ENCODE peak calls at places on chromosomes 4 and X, in five cellular contexts. S, K, D, H and O are unnamed samples.

GRCh38 chr4:40301592-40301991 is 33.5 kb upstream of the CHRNA9 start:
- DNase-seq in S (peak), D (no peak), K (no peak), H (peak), O (no peak)

GRCh38 chrX:11435568-11435967 is 142.4 kb downstream of the AMELX start:
- DNase-seq in S (no peak), H (no peak), D (no peak), K (no peak), O (no peak)

GRCh38 chr4:26127001-26127400 is 193.8 kb upstream of the RBPJ start:
- DNase-seq in K (no peak), S (no peak), H (no peak), D (no peak), O (no peak)

GRCh38 chr4:163330828-163331628 is 1.4 kb downstream of the NPY1R start:
- DNase-seq in S (no peak), D (no peak), K (no peak), H (no peak), O (no peak)

GRCh38 chr4:172648471-172648870 is 520.1 kb upstream of the GALNT7 start:
- DNase-seq in K (no peak), D (no peak), H (no peak), S (no peak), O (no peak)

GRCh38 chrX:109889289-109890006 is 113.5 kb upstream of the TMEM164 start:
- DNase-seq in K (no peak), H (no peak), D (no peak), S (no peak), O (no peak)

GRCh38 chr4:126513596-126513995 is 1119.2 kb upstream of the INTU start:
- DNase-seq in H (no peak), K (no peak), S (no peak), D (no peak), O (no peak)

GRCh38 chrX:110050386-110050785 is 47.5 kb downstream of the TMEM164 start:
- DNase-seq in K (no peak), H (no peak), D (no peak), S (no peak), O (no peak)

GRCh38 chr4:124641715-124642380 is 70.7 kb downstream of the ANKRD50 start:
- DNase-seq in D (peak), H (no peak), K (no peak), S (no peak), O (no peak)

GRCh38 chr4:113666386-113667114 is 95.0 kb downstream of the CAMK2D start:
- DNase-seq in K (no peak), S (no peak), D (no peak), H (no peak), O (no peak)

GRCh38 chr4:36165256-36166005 is 78.9 kb downstream of the ARAP2 start:
- DNase-seq in K (no peak), H (no peak), S (no peak), D (no peak), O (no peak)

GRCh38 chr4:48720459-48720858 is 59.6 kb downstream of the FRYL start:
- DNase-seq in H (no peak), D (no peak), S (no peak), K (no peak), O (no peak)

GRCh38 chrX:9940397-9940796 is 26.8 kb upstream of the CLDN34 start:
- DNase-seq in D (no peak), S (no peak), H (no peak), K (no peak), O (no peak)

GRCh38 chr4:986428-986948 is 356 bp upstream of the IDUA start:
- DNase-seq in K (no peak), H (no peak), S (no peak), D (no peak), O (no peak)

GRCh38 chr4:119284876-119285611 is 36.9 kb downstream of the FABP2 start:
- DNase-seq in H (no peak), K (no peak), D (no peak), S (no peak), O (no peak)

GRCh38 chr4:129852434-129852833 is 756.5 kb downstream of the C4orf33 start:
- DNase-seq in D (no peak), S (no peak), H (no peak), K (no peak), O (no peak)

GRCh38 chrX:64205441-64205734 is at the start of gene AMER1:
- DNase-seq in D (peak), K (no peak), H (no peak), S (no peak), O (peak)

GRCh38 chrX:68196939-68197791 is 236.1 kb downstream of the OPHN1 start:
- DNase-seq in D (peak), H (no peak), K (peak), S (no peak), O (no peak)

GRCh38 chr4:2933566-2934076 is 29.6 kb downstream of the NOP14 start:
- DNase-seq in S (no peak), H (peak), K (peak), D (no peak), O (peak)

GRCh38 chr4:51843309-51844156 is 580 bp downstream of the DCUN1D4 start:
- DNase-seq in S (peak), H (peak), D (peak), K (peak), O (peak)

GRCh38 chrX:97026406-97026805 is 142.7 kb downstream of the RPA4 start:
- DNase-seq in K (no peak), H (no peak), S (no peak), D (no peak), O (no peak)

GRCh38 chrX:50697691-50698090 is 116.3 kb downstream of the SHROOM4 start:
- DNase-seq in H (no peak), D (no peak), S (no peak), K (no peak), O (no peak)

GRCh38 chr4:37603070-37603468 is 83.1 kb downstream of the RELL1 start:
- DNase-seq in D (peak), H (peak), S (peak), K (peak), O (peak)

GRCh38 chr4:24394041-24394440 is 190.3 kb downstream of the DHX15 start:
- DNase-seq in K (no peak), D (no peak), H (no peak), S (no peak), O (no peak)

GRCh38 chr4:109009909-109010308 is 247.1 kb upstream of the ETNPPL start:
- DNase-seq in K (no peak), H (no peak), S (no peak), D (no peak), O (no peak)

GRCh38 chr4:98664959-98665358 is 6.5 kb upstream of the TSPAN5 start:
- DNase-seq in D (no peak), S (no peak), K (no peak), H (no peak), O (no peak)

GRCh38 chr4:101400096-101400495 is 52.8 kb upstream of the PPP3CA start:
- DNase-seq in D (no peak), K (no peak), H (no peak), S (no peak), O (no peak)

GRCh38 chrX:6732101-6732500 is 197.2 kb upstream of the VCX3A start:
- DNase-seq in D (no peak), H (no peak), K (no peak), S (no peak), O (no peak)

GRCh38 chr4:152850377-152850776 is 70.6 kb downstream of the ARFIP1 start:
- DNase-seq in D (peak), S (peak), K (no peak), H (peak), O (no peak)

GRCh38 chrX:47112316-47112954 is 32.1 kb downstream of the NDUFB11 start:
- DNase-seq in S (no peak), K (no peak), H (no peak), D (no peak), O (no peak)

GRCh38 chr4:64584981-64585557 is 175.8 kb upstream of the TECRL start:
- DNase-seq in H (no peak), S (no peak), K (no peak), D (no peak), O (no peak)

GRCh38 chrX:41779058-41779564 is 55.1 kb downstream of the GPR82 start:
- DNase-seq in D (no peak), H (no peak), K (no peak), S (no peak), O (no peak)

GRCh38 chrX:154430916-154431315 is 2.4 kb downstream of the ATP6AP1 start:
- DNase-seq in K (no peak), H (no peak), D (no peak), S (no peak), O (no peak)

GRCh38 chr4:139521764-139522373 is 34.1 kb downstream of the SETD7 start:
- DNase-seq in S (no peak), D (no peak), H (no peak), K (no peak), O (no peak)

GRCh38 chr4:139525414-139525813 is 30.6 kb downstream of the SETD7 start:
- DNase-seq in D (no peak), K (no peak), S (no peak), H (no peak), O (no peak)

GRCh38 chr4:139523076-139523475 is 32.9 kb downstream of the SETD7 start:
- DNase-seq in H (no peak), S (no peak), D (no peak), K (no peak), O (no peak)

GRCh38 chr4:139524062-139524631 is 31.9 kb downstream of the SETD7 start:
- DNase-seq in H (no peak), K (no peak), D (no peak), S (no peak), O (no peak)

GRCh38 chr4:139522457-139522856 is 33.6 kb downstream of the SETD7 start:
- DNase-seq in H (no peak), K (no peak), D (no peak), S (no peak), O (no peak)
- H3K27ac ChIP-seq in H (no peak), K (no peak), D (no peak), S (no peak), O (no peak)

GRCh38 chr4:156472624-156473023 is 499.0 kb downstream of the PDGFC start:
- DNase-seq in S (no peak), D (no peak), H (no peak), K (no peak), O (no peak)
- H3K27ac ChIP-seq in S (no peak), D (no peak), H (no peak), K (no peak), O (no peak)

GRCh38 chr4:5383191-5383980 is 325.0 kb downstream of the EVC2 start:
- DNase-seq in S (no peak), K (no peak), H (no peak), D (no peak), O (no peak)
- H3K27ac ChIP-seq in S (no peak), K (no peak), H (no peak), D (no peak), O (no peak)

DNA sequence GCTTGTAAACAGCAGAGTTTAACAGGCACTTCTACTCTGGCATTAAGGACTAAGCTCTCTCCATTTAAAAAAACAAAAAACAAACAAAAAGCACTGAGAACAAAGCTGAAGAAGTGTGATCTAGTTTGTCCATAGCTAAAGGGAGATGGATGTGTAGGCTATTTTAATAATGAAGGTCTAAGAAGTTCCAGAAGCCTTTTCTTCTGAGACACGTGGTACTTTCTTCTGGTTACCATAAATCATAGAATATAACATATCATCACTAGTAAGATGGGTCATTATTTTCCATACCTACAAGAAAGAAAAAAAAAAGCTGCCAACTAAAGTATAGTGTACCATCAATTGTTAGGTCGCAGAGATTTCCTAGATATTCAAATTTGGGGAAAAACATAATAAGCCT is 722 bp upstream of the NBDY start:
- DNase-seq in D (no peak), K (no peak), H (no peak), S (no peak), O (no peak)
- H3K27ac ChIP-seq in D (no peak), K (peak), H (no peak), S (no peak), O (no peak)